ENCODE peak calls at places on chromosomes 1 and 21, in nine cellular contexts. V is PC-3, R is GM23338, G is HCT116, L is GM23248, I is MM.1S, E is hepatocyte, Q is neural progenitor cell, P is SK-N-SH. H is an unnamed sample. For H3K4me1, the result is how much of the 10 kb centered on the place peaks cover.

GRCh38 chr1:232369912-232370311 is 260.0 kb downstream of the SIPA1L2 start:
- DNase-seq in E (no peak), Q (no peak), L (no peak), R (no peak), P (no peak), V (no peak), I (no peak), G (no peak), H (no peak)

GRCh38 chr1:2470290-2471158 is 5.6 kb upstream of the PLCH2 start:
- DNase-seq in P (peak), I (no peak), E (no peak), R (no peak), G (no peak), L (no peak), V (no peak), Q (no peak), H (no peak)

GRCh38 chr1:158819461-158820443 is 11.4 kb upstream of the MNDA start:
- DNase-seq in Q (no peak), R (no peak), P (no peak), G (no peak), L (no peak), V (no peak), E (no peak), I (peak), H (no peak)

GRCh38 chr1:37660646-37661045 is 26.0 kb upstream of the RSPO1 start:
- DNase-seq in Q (peak), G (no peak), V (no peak), E (no peak), P (peak), L (no peak), R (peak), I (no peak), H (no peak)

GRCh38 chr1:37064059-37064458 is 29.7 kb upstream of the GRIK3 start:
- DNase-seq in G (no peak), R (no peak), I (no peak), E (no peak), L (no peak), Q (no peak), V (no peak), P (no peak), H (no peak)

GRCh38 chr1:234125283-234125682 is 220.8 kb downstream of the SLC35F3 start:
- DNase-seq in P (peak), I (peak), Q (peak), E (peak), G (no peak), V (peak), R (peak), L (peak), H (peak)

GRCh38 chr1:110572751-110573150 is 33.4 kb downstream of the KCNA2 start:
- DNase-seq in I (no peak), P (no peak), E (no peak), R (no peak), L (no peak), V (no peak), G (no peak), Q (no peak), H (no peak)

GRCh38 chr1:224380003-224380402 is 23.3 kb downstream of the CNIH4 start:
- DNase-seq in E (no peak), V (no peak), P (no peak), L (no peak), G (no peak), I (peak), R (no peak), Q (no peak), H (peak)

GRCh38 chr1:71738256-71738655 is 544.1 kb downstream of the NEGR1 start:
- DNase-seq in L (no peak), Q (no peak), G (no peak), V (no peak), R (no peak), E (no peak), P (peak), I (no peak), H (no peak)

GRCh38 chr21:14591277-14591876 is 45.3 kb upstream of the SAMSN1 start:
- DNase-seq in V (no peak), G (no peak), I (no peak), P (no peak), Q (no peak), L (no peak), R (no peak), E (no peak), H (no peak)

GRCh38 chr21:45041984-45042663 is 32.3 kb upstream of the ADARB1 start:
- DNase-seq in P (no peak), E (no peak), Q (no peak), V (no peak), I (no peak), L (no peak), R (no peak), G (no peak), H (no peak)

GRCh38 chr1:83998205-83998598 is 730 bp downstream of the TTLL7 start:
- DNase-seq in P (no peak), G (no peak), E (no peak), L (no peak), R (no peak), V (no peak), Q (no peak), I (no peak), H (no peak)

GRCh38 chr1:153025797-153026196 is 5.2 kb upstream of the SPRR1B start:
- DNase-seq in I (no peak), V (no peak), E (no peak), L (no peak), R (no peak), P (no peak), G (no peak), Q (no peak), H (no peak)

GRCh38 chr1:156081174-156082110 is 823 bp downstream of the MEX3A start:
- DNase-seq in R (peak), Q (peak), L (peak), E (no peak), V (no peak), I (no peak), P (peak), G (no peak), H (no peak)

GRCh38 chr21:21230672-21231071 is 232.5 kb downstream of the NCAM2 start:
- DNase-seq in L (peak), E (peak), V (peak), P (no peak), I (peak), Q (peak), G (no peak), R (peak), H (no peak)

GRCh38 chr1:7975212-7975865 is 13.8 kb downstream of the PARK7 start:
- DNase-seq in E (peak), P (peak), L (peak), R (peak), G (peak), V (peak), Q (peak), I (no peak), H (peak)

GRCh38 chr1:96361961-96362360 is 359.6 kb upstream of the PTBP2 start:
- DNase-seq in G (no peak), V (no peak), E (no peak), I (no peak), L (no peak), P (no peak), R (no peak), Q (no peak), H (no peak)

GRCh38 chr1:205140113-205140512 is 18.3 kb upstream of the RBBP5 start:
- DNase-seq in E (no peak), I (no peak), P (no peak), L (no peak), V (no peak), G (no peak), Q (no peak), R (no peak), H (no peak)

GRCh38 chr1:50420689-50421365 is 2.4 kb downstream of the DMRTA2 start:
- DNase-seq in V (no peak), R (peak), L (no peak), E (no peak), I (no peak), P (peak), Q (peak), G (no peak), H (no peak)

GRCh38 chr1:180080439-180080838 is 74.2 kb upstream of the QSOX1 start:
- DNase-seq in E (no peak), L (no peak), G (peak), P (no peak), I (no peak), R (no peak), Q (no peak), V (peak), H (no peak)

GRCh38 chr1:180925471-180926051 is 12.9 kb downstream of the KIAA1614 start:
- DNase-seq in L (no peak), I (no peak), V (no peak), E (peak), G (no peak), P (no peak), Q (peak), R (peak), H (no peak)

GRCh38 chr1:149928388-149928724 is 753 bp upstream of the SF3B4 start:
- DNase-seq in L (no peak), E (no peak), V (no peak), G (no peak), Q (no peak), I (no peak), P (no peak), R (no peak), H (no peak)

GRCh38 chr1:152761609-152762213 is 3.9 kb downstream of the KPRP start:
- DNase-seq in V (no peak), I (no peak), L (peak), Q (no peak), G (no peak), R (no peak), E (no peak), P (no peak), H (no peak)

GRCh38 chr1:117339866-117340357 is 27.3 kb upstream of the MAN1A2 start:
- DNase-seq in L (peak), R (peak), I (peak), V (peak), G (peak), Q (no peak), P (peak), E (peak), H (peak)

DNA sequence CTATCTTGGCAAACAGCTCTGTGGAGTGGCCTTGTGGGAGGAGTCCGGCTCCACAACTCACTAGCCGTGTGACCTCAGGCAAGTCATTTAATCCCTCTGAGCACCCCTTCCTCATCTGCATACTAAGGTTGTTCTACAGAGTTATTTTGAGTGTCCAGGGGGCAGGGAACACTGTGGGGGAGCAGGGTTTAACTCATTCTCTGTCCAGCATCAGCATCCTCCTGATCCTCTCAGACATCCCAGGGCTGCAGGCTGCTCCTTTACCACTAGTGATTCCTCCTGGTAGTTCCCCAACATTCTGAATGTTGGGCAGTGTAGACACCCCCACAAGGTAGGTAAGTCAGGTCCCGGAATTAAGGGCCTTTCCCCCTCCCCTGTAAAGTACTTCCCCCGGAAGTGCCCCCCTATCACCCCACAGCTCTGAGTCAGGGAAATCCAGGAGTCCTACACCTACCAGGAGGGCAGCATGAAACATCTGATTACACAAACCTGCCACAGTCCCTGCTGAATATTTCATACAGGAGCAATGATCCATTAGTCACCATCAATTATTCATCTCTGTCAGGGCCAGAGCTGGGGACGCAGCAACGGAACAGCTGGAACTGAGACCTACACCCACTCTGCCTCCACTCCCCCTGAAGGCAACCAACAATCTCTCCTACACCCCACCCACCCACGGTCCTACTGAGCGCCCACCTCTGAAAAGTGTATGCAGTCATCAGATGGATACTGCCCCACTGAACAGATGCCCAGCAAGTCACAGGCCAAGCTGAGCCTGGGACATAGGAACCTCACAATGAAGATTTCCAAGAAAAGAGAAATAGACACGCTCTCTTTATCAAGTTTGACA is 20.5 kb downstream of the SYT2 start:
- DNase-seq in E (no peak), V (peak), P (no peak), Q (peak), L (no peak), I (no peak), G (no peak), R (no peak), H (no peak)
- TF ChIP-seq EZH2phosphoT487 in E (no peak), V (no peak), P (no peak), Q (no peak), L (no peak), I (no peak), G (no peak), R (no peak), H (no peak)

DNA sequence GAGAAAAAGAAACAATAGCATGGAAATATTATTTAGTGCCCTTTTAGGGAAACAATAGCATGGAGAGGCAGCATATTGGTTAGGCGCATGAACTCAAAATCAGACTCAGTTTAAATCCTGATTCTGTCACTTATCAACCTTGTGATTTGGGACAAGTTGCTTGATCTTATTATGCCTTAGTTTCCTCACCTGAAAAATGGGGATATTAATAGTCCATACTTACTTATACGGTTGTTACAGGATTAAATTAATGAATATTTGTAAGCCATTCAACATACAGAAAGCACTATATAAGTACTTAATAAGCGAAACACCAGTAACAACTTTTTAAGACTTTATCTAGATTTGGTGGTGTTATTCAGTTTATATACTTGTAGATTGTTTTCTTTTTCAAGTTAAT is 1.2 kb downstream of the TSEN15 start:
- DNase-seq in I (no peak), G (no peak), P (no peak), Q (no peak), E (no peak), L (no peak), V (no peak), R (no peak), H (no peak)
- H2AFZ ChIP-seq in I (peak), G (no peak), P (peak), Q (no peak), E (peak), L (peak), V (no peak), R (no peak), H (peak)

DNA sequence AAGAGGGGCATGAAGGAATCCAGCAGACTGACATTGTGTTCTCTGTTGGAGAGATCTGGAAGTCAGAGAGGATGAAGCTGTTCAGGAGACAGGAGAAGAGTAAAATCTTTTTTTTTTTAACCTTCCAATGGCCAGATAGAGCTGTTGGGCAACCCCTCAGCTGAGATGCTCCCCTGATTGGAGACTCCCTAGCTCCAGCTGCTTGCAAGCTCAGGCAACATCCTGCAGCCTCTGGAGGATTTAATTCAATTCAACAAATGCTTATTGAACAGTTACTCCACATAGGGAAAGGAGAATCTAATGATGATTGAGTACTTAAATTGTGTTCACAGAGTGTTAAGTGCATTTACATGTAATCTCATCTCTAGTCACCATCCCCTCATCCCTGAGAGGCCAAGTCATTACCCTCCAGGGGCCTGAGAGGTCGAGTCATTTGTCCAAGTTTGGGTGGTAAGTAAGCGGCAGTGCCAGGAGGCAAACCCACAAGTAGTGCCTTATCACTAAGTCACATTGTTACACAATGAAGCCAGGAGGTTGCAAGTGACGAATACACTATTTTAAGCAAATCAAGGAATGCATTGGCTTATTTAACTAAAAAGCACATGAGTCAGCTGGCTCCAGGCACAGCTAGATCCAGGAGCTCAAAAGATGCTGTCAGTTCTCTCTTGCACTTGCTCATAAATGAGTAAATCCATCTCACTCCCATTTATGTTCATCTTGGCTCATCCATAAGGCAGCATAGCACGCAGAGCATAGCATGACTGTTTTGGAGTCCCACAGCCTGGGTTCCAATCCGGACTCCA is 64.2 kb downstream of the OPTC start:
- DNase-seq in I (no peak), E (peak), P (no peak), L (peak), Q (no peak), G (no peak), V (peak), R (no peak), H (no peak)
- H3K4me1 ChIP-seq in I (under half), E (under half), P (under half), L (half or more), Q (under half), G (under half), V (under half), R (under half), H (under half)

GRCh38 chr1:4752059-4752458 is 97.7 kb downstream of the AJAP1 start:
- DNase-seq in G (no peak), E (no peak), P (no peak), I (no peak), L (no peak), Q (no peak), V (no peak), R (no peak), H (no peak)
- TF ChIP-seq EZH2phosphoT487 in G (no peak), E (no peak), P (no peak), I (no peak), L (no peak), Q (no peak), V (no peak), R (no peak), H (no peak)

GRCh38 chr1:67465371-67465770 is 35.2 kb upstream of the SERBP1 start:
- DNase-seq in V (peak), Q (no peak), R (no peak), I (no peak), E (no peak), G (no peak), L (no peak), P (no peak), H (no peak)
- H2AFZ ChIP-seq in V (no peak), Q (no peak), R (no peak), I (no peak), E (no peak), G (no peak), L (no peak), P (no peak), H (no peak)

DNA sequence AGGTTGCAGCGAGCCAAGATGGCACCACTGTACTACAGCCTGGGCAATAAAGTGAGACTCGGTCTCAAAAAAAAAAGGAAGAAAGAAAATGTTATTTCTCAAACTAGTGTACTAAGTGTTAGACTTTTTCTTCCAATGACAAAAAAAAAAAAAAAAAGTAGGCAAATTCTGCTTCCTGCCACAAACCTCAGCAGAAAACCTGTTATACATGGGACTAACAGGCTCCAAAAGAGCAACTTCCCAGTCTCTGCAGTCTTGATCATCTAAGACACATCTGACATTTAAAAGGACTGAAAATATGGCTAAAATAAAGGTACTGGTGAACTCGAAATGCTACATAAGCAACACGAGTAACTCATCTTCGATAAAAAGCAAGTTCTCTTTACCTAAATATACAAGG is 59.6 kb downstream of the HSF2BP start:
- DNase-seq in R (no peak), G (no peak), P (no peak), I (no peak), V (no peak), L (no peak), E (no peak), Q (no peak), H (no peak)
- H3K4me1 ChIP-seq in R (under half), G (under half), P (under half), I (under half), V (half or more), L (half or more), E (under half), Q (under half), H (under half)

DNA sequence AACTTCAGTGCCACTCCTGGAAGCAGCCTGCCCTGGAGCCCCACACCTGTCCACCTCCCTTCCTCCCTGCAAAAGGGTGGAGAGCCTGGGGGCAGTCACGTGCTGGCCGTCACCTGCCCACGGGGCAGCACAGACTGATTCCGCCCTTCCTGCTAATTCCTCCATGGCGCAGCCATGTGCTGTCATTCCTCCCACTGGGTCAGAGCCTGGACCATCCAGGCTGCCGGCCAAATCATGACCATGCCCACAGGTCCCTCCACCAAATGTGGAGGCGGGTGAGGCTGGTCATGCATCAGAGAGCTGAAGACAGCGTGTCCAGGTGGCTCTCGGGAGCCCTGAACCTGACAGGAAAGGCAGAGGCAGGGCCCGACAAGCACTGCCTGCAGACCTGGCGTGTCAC is 24.5 kb upstream of the GPR153 start:
- DNase-seq in G (no peak), R (no peak), L (no peak), E (no peak), Q (no peak), P (no peak), V (no peak), I (no peak), H (no peak)
- TF ChIP-seq EZH2phosphoT487 in G (no peak), R (no peak), L (no peak), E (no peak), Q (no peak), P (no peak), V (no peak), I (no peak), H (no peak)

GRCh38 chr1:171313835-171314320 is at the start of gene FMO4:
- DNase-seq in Q (peak), L (peak), I (peak), G (peak), V (peak), R (peak), E (peak), P (peak), H (peak)
- H2AFZ ChIP-seq in Q (peak), L (peak), I (peak), G (peak), V (peak), R (no peak), E (peak), P (peak), H (peak)

H was measured in OCI-LY7.